ENCODE peak calls at places on chromosomes 11 and 22, in eight cellular contexts. One of them, this sample, is unnamed.

GRCh38 chr11:24820541-24820940 is 323.7 kb downstream of the LUZP2 start:
- DNase-seq in astrocyte: no peak
- DNase-seq in hepatocyte: no peak
- DNase-seq in fibroblast of lung: no peak
- DNase-seq in H9: no peak
- DNase-seq in IMR-90: peak
- DNase-seq in neuronal stem cell: no peak
- DNase-seq in mesenchymal stem cell: no peak
- DNase-seq in this sample: no peak

GRCh38 chr11:115421338-115422012 is 82.7 kb downstream of the CADM1 start:
- DNase-seq in neuronal stem cell: no peak
- DNase-seq in fibroblast of lung: no peak
- DNase-seq in IMR-90: no peak
- DNase-seq in mesenchymal stem cell: no peak
- DNase-seq in H9: no peak
- DNase-seq in hepatocyte: no peak
- DNase-seq in astrocyte: no peak
- DNase-seq in this sample: no peak

GRCh38 chr22:20164863-20165262 is 14.0 kb upstream of the CCDC188 start:
- DNase-seq in mesenchymal stem cell: no peak
- DNase-seq in neuronal stem cell: no peak
- DNase-seq in hepatocyte: no peak
- DNase-seq in astrocyte: no peak
- DNase-seq in IMR-90: no peak
- DNase-seq in fibroblast of lung: no peak
- DNase-seq in H9: no peak
- DNase-seq in this sample: no peak

GRCh38 chr22:36411589-36412258 is 24.0 kb upstream of the MYH9 start:
- DNase-seq in hepatocyte: peak
- DNase-seq in mesenchymal stem cell: no peak
- DNase-seq in astrocyte: no peak
- DNase-seq in H9: no peak
- DNase-seq in neuronal stem cell: no peak
- DNase-seq in IMR-90: no peak
- DNase-seq in fibroblast of lung: no peak
- DNase-seq in this sample: no peak

GRCh38 chr22:41776381-41776780 is 24.1 kb upstream of the CCDC134 start:
- DNase-seq in astrocyte: no peak
- DNase-seq in neuronal stem cell: no peak
- DNase-seq in fibroblast of lung: no peak
- DNase-seq in H9: no peak
- DNase-seq in mesenchymal stem cell: no peak
- DNase-seq in hepatocyte: no peak
- DNase-seq in IMR-90: no peak
- DNase-seq in this sample: no peak

GRCh38 chr11:131408011-131408640 is 37.7 kb downstream of the NTM start:
- DNase-seq in fibroblast of lung: peak
- DNase-seq in mesenchymal stem cell: peak
- DNase-seq in H9: peak
- DNase-seq in IMR-90: peak
- DNase-seq in neuronal stem cell: no peak
- DNase-seq in astrocyte: peak
- DNase-seq in hepatocyte: peak
- DNase-seq in this sample: peak

GRCh38 chr11:11841605-11842425 is at the start of gene USP47:
- DNase-seq in fibroblast of lung: peak
- DNase-seq in neuronal stem cell: peak
- DNase-seq in mesenchymal stem cell: peak
- DNase-seq in hepatocyte: peak
- DNase-seq in H9: peak
- DNase-seq in IMR-90: peak
- DNase-seq in astrocyte: peak
- DNase-seq in this sample: peak

GRCh38 chr11:1994121-1994520 is 3.5 kb downstream of the H19 start:
- DNase-seq in IMR-90: no peak
- DNase-seq in astrocyte: no peak
- DNase-seq in neuronal stem cell: no peak
- DNase-seq in fibroblast of lung: no peak
- DNase-seq in H9: no peak
- DNase-seq in hepatocyte: no peak
- DNase-seq in mesenchymal stem cell: peak
- DNase-seq in this sample: no peak

GRCh38 chr22:17167486-17167885 is 8.4 kb upstream of the HDHD5 start:
- DNase-seq in neuronal stem cell: no peak
- DNase-seq in IMR-90: no peak
- DNase-seq in hepatocyte: no peak
- DNase-seq in astrocyte: no peak
- DNase-seq in mesenchymal stem cell: no peak
- DNase-seq in H9: no peak
- DNase-seq in fibroblast of lung: no peak
- DNase-seq in this sample: no peak

GRCh38 chr22:37525073-37525745 is 6.0 kb upstream of the CARD10 start:
- DNase-seq in astrocyte: peak
- DNase-seq in H9: no peak
- DNase-seq in fibroblast of lung: peak
- DNase-seq in IMR-90: peak
- DNase-seq in mesenchymal stem cell: peak
- DNase-seq in hepatocyte: peak
- DNase-seq in neuronal stem cell: no peak
- DNase-seq in this sample: no peak

GRCh38 chr11:47204633-47204989 is 10.2 kb upstream of the DDB2 start:
- DNase-seq in astrocyte: peak
- DNase-seq in hepatocyte: peak
- DNase-seq in IMR-90: peak
- DNase-seq in fibroblast of lung: peak
- DNase-seq in H9: no peak
- DNase-seq in neuronal stem cell: no peak
- DNase-seq in mesenchymal stem cell: peak
- DNase-seq in this sample: peak

GRCh38 chr11:111936045-111936400 is 1.1 kb upstream of the DIXDC1 start:
- DNase-seq in hepatocyte: no peak
- DNase-seq in IMR-90: peak
- DNase-seq in astrocyte: no peak
- DNase-seq in H9: no peak
- DNase-seq in fibroblast of lung: no peak
- DNase-seq in mesenchymal stem cell: peak
- DNase-seq in neuronal stem cell: no peak
- DNase-seq in this sample: no peak

GRCh38 chr11:77590194-77590591 is 440 bp downstream of the AQP11 start:
- DNase-seq in IMR-90: peak
- DNase-seq in mesenchymal stem cell: peak
- DNase-seq in fibroblast of lung: peak
- DNase-seq in H9: peak
- DNase-seq in hepatocyte: peak
- DNase-seq in neuronal stem cell: peak
- DNase-seq in astrocyte: peak
- DNase-seq in this sample: peak

GRCh38 chr11:1010551-1011319 is 25.8 kb downstream of the MUC6 start:
- DNase-seq in IMR-90: no peak
- DNase-seq in mesenchymal stem cell: no peak
- DNase-seq in H9: no peak
- DNase-seq in hepatocyte: no peak
- DNase-seq in neuronal stem cell: no peak
- DNase-seq in fibroblast of lung: no peak
- DNase-seq in astrocyte: no peak
- DNase-seq in this sample: no peak

GRCh38 chr22:26724414-26724813 is 67.0 kb downstream of the MIAT start:
- DNase-seq in mesenchymal stem cell: no peak
- DNase-seq in hepatocyte: no peak
- DNase-seq in neuronal stem cell: no peak
- DNase-seq in fibroblast of lung: no peak
- DNase-seq in astrocyte: no peak
- DNase-seq in IMR-90: no peak
- DNase-seq in H9: no peak
- DNase-seq in this sample: no peak

GRCh38 chr11:129115652-129116585 is 76.2 kb downstream of the ARHGAP32 start:
- DNase-seq in H9: no peak
- DNase-seq in IMR-90: peak
- DNase-seq in astrocyte: peak
- DNase-seq in neuronal stem cell: no peak
- DNase-seq in fibroblast of lung: peak
- DNase-seq in mesenchymal stem cell: peak
- DNase-seq in hepatocyte: peak
- DNase-seq in this sample: no peak

DNA sequence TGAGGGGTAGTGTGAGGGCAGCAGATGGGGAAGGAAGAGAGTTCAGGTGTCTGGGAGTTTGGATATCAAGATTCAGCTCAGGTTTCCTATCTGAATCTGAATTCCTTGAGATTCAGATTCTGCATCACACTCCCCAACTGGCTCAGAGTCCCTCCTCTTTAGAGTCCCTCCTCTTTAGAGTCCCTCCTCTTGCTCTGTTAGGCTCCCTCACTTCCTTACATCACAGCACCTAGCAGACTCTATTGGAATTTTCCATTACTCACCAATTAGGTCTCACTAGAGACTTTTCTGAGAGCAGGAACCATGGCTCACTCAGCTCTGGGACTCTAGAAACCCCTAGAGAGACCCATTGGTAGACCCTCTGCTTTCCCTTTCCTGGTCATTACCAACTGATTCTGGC is 303.4 kb upstream of the SYN3 start:
- DNase-seq in mesenchymal stem cell: peak
- DNase-seq in fibroblast of lung: peak
- DNase-seq in H9: no peak
- DNase-seq in IMR-90: peak
- DNase-seq in astrocyte: peak
- DNase-seq in hepatocyte: no peak
- DNase-seq in neuronal stem cell: no peak
- DNase-seq in this sample: peak
- H3K4me2 ChIP-seq in mesenchymal stem cell: no peak
- H3K4me2 ChIP-seq in fibroblast of lung: no peak
- H3K4me2 ChIP-seq in H9: no peak
- H3K4me2 ChIP-seq in IMR-90: no peak
- H3K4me2 ChIP-seq in astrocyte: no peak
- H3K4me2 ChIP-seq in hepatocyte: no peak
- H3K4me2 ChIP-seq in neuronal stem cell: no peak
- H3K4me2 ChIP-seq in this sample: no peak

DNA sequence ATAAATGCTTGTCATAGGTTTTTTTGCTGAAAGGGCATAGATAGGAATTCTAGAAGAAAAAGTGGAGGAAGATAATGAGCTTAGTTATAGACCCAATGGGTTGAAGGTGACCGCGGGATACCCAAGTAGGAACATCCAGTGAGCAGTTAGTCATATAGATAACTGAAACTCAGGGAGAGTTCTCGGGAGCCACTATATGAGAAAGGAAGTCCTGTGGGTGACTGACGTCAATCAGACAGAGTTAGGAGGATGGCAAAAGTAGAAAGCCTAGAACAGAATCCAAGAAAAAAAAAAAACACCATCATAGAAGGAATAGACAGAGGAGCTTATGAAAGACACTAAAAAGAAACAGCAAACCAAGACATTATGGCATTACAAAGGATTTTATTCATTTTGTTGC is 1.6 kb upstream of the CNGA4 start:
- DNase-seq in H9: no peak
- DNase-seq in neuronal stem cell: no peak
- DNase-seq in mesenchymal stem cell: no peak
- DNase-seq in astrocyte: no peak
- DNase-seq in fibroblast of lung: no peak
- DNase-seq in hepatocyte: no peak
- DNase-seq in IMR-90: no peak
- DNase-seq in this sample: no peak
- H2AFZ ChIP-seq in H9: no peak
- H2AFZ ChIP-seq in neuronal stem cell: no peak
- H2AFZ ChIP-seq in mesenchymal stem cell: no peak
- H2AFZ ChIP-seq in astrocyte: no peak
- H2AFZ ChIP-seq in fibroblast of lung: no peak
- H2AFZ ChIP-seq in hepatocyte: no peak
- H2AFZ ChIP-seq in IMR-90: no peak
- H2AFZ ChIP-seq in this sample: no peak

GRCh38 chr22:46764140-46764680 is 1.8 kb downstream of the TBC1D22A start:
- DNase-seq in neuronal stem cell: no peak
- DNase-seq in hepatocyte: no peak
- DNase-seq in astrocyte: no peak
- DNase-seq in fibroblast of lung: no peak
- DNase-seq in mesenchymal stem cell: no peak
- DNase-seq in H9: no peak
- DNase-seq in IMR-90: peak
- DNase-seq in this sample: no peak
- H3K4me2 ChIP-seq in neuronal stem cell: no peak
- H3K4me2 ChIP-seq in hepatocyte: peak
- H3K4me2 ChIP-seq in astrocyte: peak
- H3K4me2 ChIP-seq in fibroblast of lung: peak
- H3K4me2 ChIP-seq in mesenchymal stem cell: no peak
- H3K4me2 ChIP-seq in H9: no peak
- H3K4me2 ChIP-seq in IMR-90: peak
- H3K4me2 ChIP-seq in this sample: peak

DNA sequence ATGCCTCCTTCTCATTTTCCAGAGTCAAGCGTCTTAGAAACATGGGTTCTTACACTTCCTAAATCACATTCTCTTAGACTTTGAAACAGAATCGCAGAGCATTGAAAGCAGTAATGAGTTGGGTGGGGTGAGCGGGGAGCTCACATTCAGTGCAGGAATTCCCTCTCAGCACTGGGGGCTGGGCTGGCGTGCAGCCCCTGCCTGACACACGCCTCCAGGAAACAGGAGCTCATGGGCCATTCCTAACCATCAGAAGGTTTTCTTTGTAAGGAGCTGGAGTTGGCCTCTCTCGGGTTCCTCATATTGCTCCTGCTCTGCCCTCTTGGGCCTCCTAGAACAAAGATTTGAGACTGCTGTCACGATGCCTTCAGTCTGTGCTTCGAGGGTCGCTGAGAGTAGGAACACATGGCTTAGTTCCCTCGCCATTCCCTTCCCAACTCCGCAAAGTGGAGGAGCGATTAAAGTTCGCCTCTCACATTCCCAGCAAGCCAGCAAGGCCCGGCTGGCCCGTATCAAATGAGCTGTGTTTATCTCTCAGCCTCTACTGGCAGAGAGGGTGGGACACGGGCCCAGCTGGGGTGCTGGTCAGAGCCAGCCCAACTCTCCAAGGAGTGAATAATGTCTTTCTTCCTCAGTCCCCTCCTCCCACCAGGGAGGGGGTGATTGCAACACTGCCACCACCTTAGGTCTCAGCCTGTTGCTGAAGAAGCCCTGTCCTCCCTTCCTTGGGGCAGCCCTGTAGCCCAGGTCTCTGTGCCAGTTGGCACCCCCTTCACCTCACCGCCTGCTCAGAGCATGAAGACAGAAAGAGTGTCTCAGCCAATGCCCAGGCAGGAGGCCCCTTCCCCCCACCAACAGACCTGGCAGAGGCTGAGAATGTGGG is 10.4 kb downstream of the CHRDL2 start:
- DNase-seq in fibroblast of lung: peak
- DNase-seq in astrocyte: peak
- DNase-seq in hepatocyte: peak
- DNase-seq in H9: no peak
- DNase-seq in IMR-90: peak
- DNase-seq in mesenchymal stem cell: peak
- DNase-seq in neuronal stem cell: no peak
- DNase-seq in this sample: peak
- H2AFZ ChIP-seq in fibroblast of lung: peak
- H2AFZ ChIP-seq in astrocyte: peak
- H2AFZ ChIP-seq in hepatocyte: no peak
- H2AFZ ChIP-seq in H9: no peak
- H2AFZ ChIP-seq in IMR-90: peak
- H2AFZ ChIP-seq in mesenchymal stem cell: no peak
- H2AFZ ChIP-seq in neuronal stem cell: peak
- H2AFZ ChIP-seq in this sample: peak